ENCODE peak calls at places on chromosomes 2 and 18, in four cellular contexts. K is frontal cortex; A is activated effector memory CD4-positive, alpha-beta T cell treated with anti-CD3 and anti-CD28 coated beads, Interleukin-2, amount 50 U/mL, for 16 hours; H is RPMI7951. W is an unnamed sample.

GRCh38 chr2:134127496-134127895 is 126.4 kb upstream of the MGAT5 start:
- DNase-seq in K (no peak), A (peak; percentile 86), H (no peak), W (no peak)

GRCh38 chr2:8484502-8485283 is 197.2 kb upstream of the ID2 start:
- DNase-seq in K (no peak), A (peak; percentile 61), H (no peak), W (no peak)

GRCh38 chr2:69306897-69307695 is 79.9 kb downstream of the GFPT1 start:
- DNase-seq in K (peak; percentile 82), A (peak; percentile 83), H (peak; percentile 85), W (peak; percentile 85)

GRCh38 chr2:158291544-158292175 is 164.9 kb downstream of the CCDC148 start:
- DNase-seq in K (no peak), A (no peak), H (no peak), W (no peak)

GRCh38 chr2:134021830-134022524 is 231.9 kb upstream of the MGAT5 start:
- DNase-seq in K (no peak), A (no peak), H (no peak), W (no peak)

GRCh38 chr2:28977176-28977875 is 3.8 kb upstream of the TOGARAM2 start:
- DNase-seq in K (no peak), A (peak; percentile 56), H (no peak), W (no peak)

GRCh38 chr18:37532917-37533316 is 32.7 kb downstream of the CELF4 start:
- DNase-seq in K (no peak), A (no peak), H (no peak), W (no peak)

GRCh38 chr2:207437857-207438166 is 92.0 kb upstream of the CREB1 start:
- DNase-seq in K (no peak), A (no peak), H (no peak), W (no peak)

GRCh38 chr2:68379184-68379708 is 14.2 kb downstream of the PLEK start:
- DNase-seq in K (no peak), A (no peak), H (no peak), W (no peak)

GRCh38 chr2:239278941-239279365 is 121.9 kb downstream of the HDAC4 start:
- DNase-seq in K (no peak), A (no peak), H (peak; percentile 46), W (no peak)

GRCh38 chr2:53826587-53827397 is 33.0 kb downstream of the GPR75 start:
- DNase-seq in K (peak; percentile 20), A (no peak), H (peak; percentile 16), W (no peak)

GRCh38 chr2:46181306-46181705 is 115.9 kb upstream of the EPAS1 start:
- DNase-seq in K (no peak), A (peak; percentile 5), H (no peak), W (no peak)

GRCh38 chr2:84991404-84992151 is 20.6 kb downstream of the KCMF1 start:
- DNase-seq in K (no peak), A (no peak), H (peak; percentile 81), W (no peak)

GRCh38 chr18:76492669-76493212 is 2.3 kb downstream of the ZNF516 start:
- DNase-seq in K (peak; percentile 78), A (peak; percentile 97), H (peak; percentile 97), W (peak; percentile 98)

GRCh38 chr18:64119916-64120315 is 29.0 kb downstream of the LINC00305 start:
- DNase-seq in K (no peak), A (no peak), H (no peak), W (no peak)

GRCh38 chr2:241852116-241852980 is 6.3 kb downstream of the PDCD1 start:
- DNase-seq in K (no peak), A (no peak), H (no peak), W (no peak)

GRCh38 chr2:595831-596592 is 81.2 kb downstream of the TMEM18 start:
- DNase-seq in K (no peak), A (no peak), H (peak; percentile 15), W (no peak)

GRCh38 chr2:25302758-25303436 is 38.8 kb downstream of the DNMT3A start:
- DNase-seq in K (no peak), A (no peak), H (no peak), W (no peak)

GRCh38 chr2:240921319-240922233 is 15.4 kb downstream of the CROCC2 start:
- DNase-seq in K (no peak), A (peak; percentile 50), H (peak; percentile 98), W (peak; percentile 12)

GRCh38 chr2:240558229-240558885 is 569 bp upstream of the ANKMY1 start:
- DNase-seq in K (no peak), A (no peak), H (no peak), W (no peak)

GRCh38 chr2:207633686-207634085 is 8.5 kb upstream of the METTL21A start:
- DNase-seq in K (no peak), A (no peak), H (no peak), W (no peak)

GRCh38 chr18:61606068-61606660 is 272.9 kb downstream of the CDH20 start:
- DNase-seq in K (no peak), A (no peak), H (peak; percentile 85), W (no peak)

GRCh38 chr18:69817335-69817935 is 130.2 kb downstream of the CD226 start:
- DNase-seq in K (no peak), A (no peak), H (peak; percentile 91), W (no peak)

GRCh38 chr2:98704499-98705332 is 26.2 kb downstream of the MGAT4A start:
- DNase-seq in K (no peak), A (no peak), H (no peak), W (no peak)

GRCh38 chr2:70124983-70125480 is 37.8 kb downstream of the PCBP1 start:
- DNase-seq in K (peak; percentile 54), A (peak; percentile 86), H (peak; percentile 57), W (no peak)

GRCh38 chr2:221370076-221370941 is 201.8 kb downstream of the EPHA4 start:
- DNase-seq in K (no peak), A (no peak), H (no peak), W (no peak)

GRCh38 chr2:196066794-196067382 is 1.7 kb downstream of the DNAH7 start:
- DNase-seq in K (peak; percentile 22), A (no peak), H (peak; percentile 55), W (no peak)

GRCh38 chr2:46982356-46983064 is 66.9 kb upstream of the MCFD2 start:
- DNase-seq in K (no peak), A (no peak), H (no peak), W (no peak)

GRCh38 chr2:239444626-239445625 is 44.1 kb upstream of the HDAC4 start:
- DNase-seq in K (no peak), A (no peak), H (peak; percentile 51), W (no peak)

GRCh38 chr2:156380117-156380645 is 47.7 kb upstream of the NR4A2 start:
- DNase-seq in K (no peak), A (no peak), H (peak; percentile 18), W (no peak)

GRCh38 chr18:63158676-63159291 is 160.8 kb downstream of the BCL2 start:
- DNase-seq in K (no peak), A (peak; percentile 81), H (no peak), W (no peak)

GRCh38 chr2:237486334-237486818 is 675 bp upstream of the MLPH start:
- DNase-seq in K (no peak), A (no peak), H (peak; percentile 54), W (no peak)

W was measured in D721Med.